ENCODE peak calls at places on chromosomes 16 and 17, in four cellular contexts. One of them, this sample, is unnamed.

GRCh38 chr17:6402258-6402657 is 32.7 kb downstream of the AIPL1 start:
- ATAC-seq in Panc1: no peak
- ATAC-seq in GM12878: no peak
- ATAC-seq in K562: no peak
- ATAC-seq in this sample: no peak

GRCh38 chr17:32772453-32773025 is 104.4 kb downstream of the MYO1D start:
- ATAC-seq in Panc1: no peak
- ATAC-seq in GM12878: peak
- ATAC-seq in K562: no peak
- ATAC-seq in this sample: no peak

GRCh38 chr16:5977329-5977728 is 879.7 kb upstream of the EEF2KMT start:
- ATAC-seq in Panc1: no peak
- ATAC-seq in GM12878: no peak
- ATAC-seq in K562: no peak
- ATAC-seq in this sample: no peak

GRCh38 chr16:85924675-85925074 is 25.7 kb downstream of the IRF8 start:
- ATAC-seq in Panc1: no peak
- ATAC-seq in GM12878: no peak
- ATAC-seq in K562: no peak
- ATAC-seq in this sample: no peak

GRCh38 chr16:50153648-50154368 is 702 bp downstream of the TENT4B start:
- ATAC-seq in Panc1: peak
- ATAC-seq in GM12878: peak
- ATAC-seq in K562: peak
- ATAC-seq in this sample: no peak

GRCh38 chr16:2251281-2252111 is at the start of gene ECI1:
- ATAC-seq in Panc1: peak
- ATAC-seq in GM12878: peak
- ATAC-seq in K562: peak
- ATAC-seq in this sample: peak

GRCh38 chr16:50025544-50025931 is 513 bp downstream of the CNEP1R1 start:
- ATAC-seq in Panc1: peak
- ATAC-seq in GM12878: peak
- ATAC-seq in K562: peak
- ATAC-seq in this sample: no peak

GRCh38 chr17:76872221-76872873 is 4.1 kb downstream of the MGAT5B start:
- ATAC-seq in Panc1: peak
- ATAC-seq in GM12878: peak
- ATAC-seq in K562: no peak
- ATAC-seq in this sample: no peak

GRCh38 chr17:28908640-28909098 is 5.8 kb upstream of the DHRS13 start:
- ATAC-seq in Panc1: no peak
- ATAC-seq in GM12878: no peak
- ATAC-seq in K562: no peak
- ATAC-seq in this sample: peak

GRCh38 chr16:84175351-84176081 is 11.3 kb downstream of the TAF1C start:
- ATAC-seq in Panc1: peak
- ATAC-seq in GM12878: peak
- ATAC-seq in K562: peak
- ATAC-seq in this sample: no peak

GRCh38 chr17:82568997-82569393 is 49.5 kb downstream of the FOXK2 start:
- ATAC-seq in Panc1: no peak
- ATAC-seq in GM12878: no peak
- ATAC-seq in K562: no peak
- ATAC-seq in this sample: no peak

GRCh38 chr17:37643829-37644228 is 583 bp upstream of the DDX52 start:
- ATAC-seq in Panc1: no peak
- ATAC-seq in GM12878: no peak
- ATAC-seq in K562: no peak
- ATAC-seq in this sample: no peak

GRCh38 chr17:76696763-76697701 is 13.7 kb downstream of the MXRA7 start:
- ATAC-seq in Panc1: no peak
- ATAC-seq in GM12878: peak
- ATAC-seq in K562: peak
- ATAC-seq in this sample: peak

GRCh38 chr17:29744121-29744520 is 121.4 kb upstream of the CORO6 start:
- ATAC-seq in Panc1: no peak
- ATAC-seq in GM12878: no peak
- ATAC-seq in K562: no peak
- ATAC-seq in this sample: no peak

GRCh38 chr17:63754046-63754445 is 12.4 kb upstream of the STRADA start:
- ATAC-seq in Panc1: no peak
- ATAC-seq in GM12878: no peak
- ATAC-seq in K562: no peak
- ATAC-seq in this sample: no peak

GRCh38 chr17:75763613-75764416 is 1.2 kb downstream of the GALK1 start:
- ATAC-seq in Panc1: peak
- ATAC-seq in GM12878: peak
- ATAC-seq in K562: peak
- ATAC-seq in this sample: no peak

GRCh38 chr17:11996722-11997146 is 541 bp downstream of the ZNF18 start:
- ATAC-seq in Panc1: no peak
- ATAC-seq in GM12878: peak
- ATAC-seq in K562: peak
- ATAC-seq in this sample: no peak

GRCh38 chr16:47983999-47984580 is 171.7 kb downstream of the ABCC12 start:
- ATAC-seq in Panc1: no peak
- ATAC-seq in GM12878: no peak
- ATAC-seq in K562: no peak
- ATAC-seq in this sample: no peak

GRCh38 chr17:73131993-73132595 is 32.7 kb upstream of the SSTR2 start:
- ATAC-seq in Panc1: no peak
- ATAC-seq in GM12878: peak
- ATAC-seq in K562: no peak
- ATAC-seq in this sample: no peak

GRCh38 chr17:156094-156621 is 18.8 kb downstream of the SCGB1C2 start:
- ATAC-seq in Panc1: no peak
- ATAC-seq in GM12878: no peak
- ATAC-seq in K562: no peak
- ATAC-seq in this sample: no peak

GRCh38 chr17:61238455-61238933 is 161.1 kb upstream of the TBX2 start:
- ATAC-seq in Panc1: no peak
- ATAC-seq in GM12878: no peak
- ATAC-seq in K562: no peak
- ATAC-seq in this sample: no peak

GRCh38 chr16:23496826-23497542 is 13.3 kb downstream of the GGA2 start:
- ATAC-seq in Panc1: no peak
- ATAC-seq in GM12878: peak
- ATAC-seq in K562: peak
- ATAC-seq in this sample: no peak

GRCh38 chr17:70476368-70476767 is 307.0 kb downstream of the KCNJ2 start:
- ATAC-seq in Panc1: no peak
- ATAC-seq in GM12878: no peak
- ATAC-seq in K562: no peak
- ATAC-seq in this sample: no peak

GRCh38 chr17:39165178-39165843 is 650 bp downstream of the ARL5C start:
- ATAC-seq in Panc1: no peak
- ATAC-seq in GM12878: peak
- ATAC-seq in K562: no peak
- ATAC-seq in this sample: peak

GRCh38 chr16:8568231-8568617 is 22.1 kb downstream of the TMEM114 start:
- ATAC-seq in Panc1: no peak
- ATAC-seq in GM12878: no peak
- ATAC-seq in K562: no peak
- ATAC-seq in this sample: no peak

GRCh38 chr17:5662409-5663150 is 78.3 kb upstream of the NLRP1 start:
- ATAC-seq in Panc1: no peak
- ATAC-seq in GM12878: no peak
- ATAC-seq in K562: no peak
- ATAC-seq in this sample: no peak

GRCh38 chr16:81823111-81823510 is 44.0 kb downstream of the PLCG2 start:
- ATAC-seq in Panc1: no peak
- ATAC-seq in GM12878: peak
- ATAC-seq in K562: peak
- ATAC-seq in this sample: no peak

GRCh38 chr16:30113031-30113710 is at the start of gene GDPD3:
- ATAC-seq in Panc1: peak
- ATAC-seq in GM12878: peak
- ATAC-seq in K562: peak
- ATAC-seq in this sample: peak

GRCh38 chr16:56677474-56677873 is 4.8 kb upstream of the MT1X start:
- ATAC-seq in Panc1: no peak
- ATAC-seq in GM12878: no peak
- ATAC-seq in K562: no peak
- ATAC-seq in this sample: no peak

GRCh38 chr16:17275076-17275732 is 195.6 kb downstream of the XYLT1 start:
- ATAC-seq in Panc1: no peak
- ATAC-seq in GM12878: peak
- ATAC-seq in K562: no peak
- ATAC-seq in this sample: no peak

GRCh38 chr16:22970191-22970845 is 156.4 kb downstream of the HS3ST2 start:
- ATAC-seq in Panc1: no peak
- ATAC-seq in GM12878: no peak
- ATAC-seq in K562: no peak
- ATAC-seq in this sample: no peak

GRCh38 chr17:59627770-59628171 is 8.1 kb downstream of the CLTC start:
- ATAC-seq in Panc1: no peak
- ATAC-seq in GM12878: peak
- ATAC-seq in K562: no peak
- ATAC-seq in this sample: no peak

DNA sequence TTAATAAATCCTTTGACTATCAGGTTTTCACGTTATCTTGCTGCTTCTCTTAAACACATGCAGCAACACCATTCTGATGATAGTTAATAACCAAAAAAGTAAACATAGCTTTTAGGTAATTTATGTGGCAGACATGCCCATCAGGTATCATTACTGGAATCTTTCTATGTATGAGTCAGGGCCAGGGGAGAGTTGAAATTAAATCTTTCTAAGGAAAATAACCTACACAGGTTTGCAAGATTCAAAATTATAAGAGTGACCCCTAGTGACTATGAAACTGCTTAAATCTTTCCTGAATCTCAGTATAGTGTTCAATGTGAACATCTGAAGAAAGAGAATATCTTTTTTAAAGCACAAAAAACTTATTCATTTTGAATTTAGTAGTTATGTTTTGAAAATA is 666.6 kb downstream of the CDH11 start:
- ATAC-seq in Panc1: no peak
- ATAC-seq in GM12878: peak
- ATAC-seq in K562: no peak
- ATAC-seq in this sample: no peak
- TF ChIP-seq CTCF in Panc1: no peak
- TF ChIP-seq CTCF in GM12878: no peak
- TF ChIP-seq CTCF in K562: no peak
- TF ChIP-seq CTCF in this sample: no peak

GRCh38 chr17:44221862-44222111 is 2.3 kb upstream of the UBTF start:
- ATAC-seq in Panc1: no peak
- ATAC-seq in GM12878: no peak
- ATAC-seq in K562: no peak
- ATAC-seq in this sample: no peak
- TF ChIP-seq POLR2AphosphoS5 in Panc1: no peak
- TF ChIP-seq POLR2AphosphoS5 in GM12878: no peak
- TF ChIP-seq POLR2AphosphoS5 in K562: no peak
- TF ChIP-seq POLR2AphosphoS5 in this sample: no peak

DNA sequence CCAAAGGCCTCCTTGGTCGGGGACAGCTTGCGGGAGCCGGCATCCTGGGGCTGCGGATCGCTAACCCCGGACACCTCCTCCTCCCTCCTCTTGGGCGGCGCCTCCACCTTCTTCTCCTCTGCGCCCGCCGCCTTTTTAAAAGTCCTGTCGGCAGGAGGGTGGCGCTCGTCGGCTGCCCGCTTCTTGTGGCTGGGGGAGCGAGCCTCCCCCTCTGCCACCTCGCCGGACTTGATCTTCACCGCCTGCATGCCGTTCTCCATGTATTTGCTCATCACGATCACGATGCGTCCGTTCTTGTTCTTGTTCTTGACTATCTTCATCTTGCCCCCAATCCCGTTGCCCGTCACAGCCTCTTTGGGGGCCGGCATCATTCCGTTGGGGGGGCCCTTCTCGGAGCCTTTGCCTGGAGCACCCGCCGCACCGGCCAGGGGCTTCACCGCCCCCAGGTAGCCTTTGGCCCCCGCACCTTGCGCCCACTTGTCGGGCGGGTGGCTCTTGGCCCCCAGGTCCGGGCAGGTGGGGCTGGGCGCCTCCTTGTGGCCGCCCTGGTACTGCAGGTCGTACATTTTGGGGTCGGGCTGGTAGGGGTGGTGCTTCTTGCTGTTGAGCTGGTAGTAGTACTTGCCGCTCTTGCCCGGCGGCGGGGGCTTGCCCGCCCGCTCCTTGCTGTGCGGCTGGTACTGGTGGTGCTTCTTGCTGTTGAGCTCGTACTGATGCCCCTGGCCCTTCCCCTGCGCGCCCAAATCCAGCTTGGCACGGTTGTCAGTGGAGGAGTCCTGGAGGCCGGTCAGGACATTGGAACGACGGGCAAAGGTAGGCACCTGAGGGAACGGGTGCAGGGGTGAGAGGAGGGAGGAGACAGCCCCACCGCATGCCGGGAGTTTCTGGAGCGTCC is 4.4 kb downstream of the CBX4 start:
- ATAC-seq in Panc1: no peak
- ATAC-seq in GM12878: no peak
- ATAC-seq in K562: no peak
- ATAC-seq in this sample: no peak
- TF ChIP-seq CTCF in Panc1: peak
- TF ChIP-seq CTCF in GM12878: peak
- TF ChIP-seq CTCF in K562: peak
- TF ChIP-seq CTCF in this sample: peak

GRCh38 chr16:68936729-68937631 is 93.6 kb downstream of the TANGO6 start:
- ATAC-seq in Panc1: no peak
- ATAC-seq in GM12878: no peak
- ATAC-seq in K562: no peak
- ATAC-seq in this sample: no peak
- TF ChIP-seq POLR2AphosphoS5 in Panc1: no peak
- TF ChIP-seq POLR2AphosphoS5 in GM12878: no peak
- TF ChIP-seq POLR2AphosphoS5 in K562: no peak
- TF ChIP-seq POLR2AphosphoS5 in this sample: no peak

DNA sequence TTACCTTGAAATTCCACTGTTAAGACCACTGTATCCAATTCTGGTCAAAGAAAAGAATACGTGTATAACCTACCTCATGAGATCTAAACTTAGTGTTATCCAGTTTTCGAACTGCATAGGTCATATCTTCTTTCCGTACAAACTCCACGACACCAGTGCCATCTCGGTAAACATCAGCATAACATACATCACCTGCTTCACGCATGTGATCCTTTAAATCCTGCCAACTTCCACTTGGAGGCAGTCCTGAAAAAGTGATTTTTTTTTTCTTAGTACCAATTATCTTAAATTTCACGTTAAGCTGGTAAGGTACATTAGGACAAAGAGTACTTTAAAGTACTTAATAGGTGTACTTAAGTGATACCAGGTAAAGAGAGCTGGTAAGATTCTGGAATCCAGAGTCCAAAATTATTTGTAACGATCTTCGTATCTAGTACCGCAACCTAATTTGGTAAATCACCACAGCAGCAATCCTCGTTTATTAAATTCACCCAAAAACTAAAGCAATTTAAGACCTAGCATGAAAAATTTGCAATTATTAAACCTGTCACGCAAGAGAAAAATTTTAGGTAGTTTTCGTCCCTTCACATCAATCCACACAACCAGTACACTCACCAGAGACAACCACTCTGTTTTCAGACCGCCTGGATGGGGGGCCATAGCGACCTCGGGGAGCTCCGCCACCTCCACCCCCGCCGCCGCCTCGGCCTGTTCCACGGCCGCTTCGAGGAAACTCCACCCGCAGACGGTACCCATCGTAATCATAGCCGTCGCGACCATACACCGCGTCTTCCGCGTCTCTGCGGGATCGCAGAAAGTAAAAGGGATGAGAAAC is 1.1 kb downstream of the SRSF1 start:
- ATAC-seq in Panc1: peak
- ATAC-seq in GM12878: peak
- ATAC-seq in K562: peak
- ATAC-seq in this sample: no peak
- TF ChIP-seq CTCF in Panc1: no peak
- TF ChIP-seq CTCF in GM12878: no peak
- TF ChIP-seq CTCF in K562: no peak
- TF ChIP-seq CTCF in this sample: no peak

This sample was measured in gastroesophageal sphincter.